ENCODE peak calls at places on chromosomes 11 and 22, in five cellular contexts. I is MM.1S, D is lower lobe of right lung, C is ovary, M is H7. J is an unnamed sample. For H3K27me3, the result is how much of the 10 kb centered on the place peaks cover.

GRCh38 chr11:6240691-6241285 is 1.9 kb downstream of the CNGA4 start:
- DNase-seq in I (no peak), D (no peak), C (no peak), M (no peak), J (no peak)

GRCh38 chr11:37630866-37631265 is 1032.8 kb upstream of the RAG2 start:
- DNase-seq in I (no peak), D (no peak), C (no peak), M (no peak), J (no peak)

GRCh38 chr11:41307371-41308080 is 151.9 kb downstream of the LRRC4C start:
- DNase-seq in I (no peak), D (no peak), C (no peak), M (no peak), J (no peak)

GRCh38 chr11:121914508-121914907 is 201.5 kb downstream of the BLID start:
- DNase-seq in I (no peak), D (no peak), C (no peak), M (no peak), J (no peak)

GRCh38 chr11:71252434-71252781 is at the start of gene SHANK2:
- DNase-seq in I (no peak), D (peak), C (no peak), M (peak), J (no peak)

GRCh38 chr22:50613291-50613981 is 12.8 kb downstream of the MAPK8IP2 start:
- DNase-seq in I (no peak), D (peak), C (peak), M (peak), J (peak)

GRCh38 chr22:44103735-44104134 is 77.0 kb upstream of the PARVG start:
- DNase-seq in I (no peak), D (no peak), C (no peak), M (no peak), J (no peak)

GRCh38 chr11:70339066-70339465 is 59.3 kb upstream of the CTTN start:
- DNase-seq in I (no peak), D (no peak), C (no peak), M (no peak), J (no peak)

GRCh38 chr22:35915477-35916013 is 113.1 kb downstream of the RBFOX2 start:
- DNase-seq in I (no peak), D (no peak), C (no peak), M (no peak), J (no peak)

GRCh38 chr11:23233075-23233474 is 372.8 kb upstream of the CCDC179 start:
- DNase-seq in I (no peak), D (no peak), C (no peak), M (no peak), J (no peak)

GRCh38 chr11:44945639-44946038 is 5.0 kb downstream of the TP53I11 start:
- DNase-seq in I (no peak), D (no peak), C (peak), M (no peak), J (no peak)

GRCh38 chr22:29308791-29309262 is 2.4 kb downstream of the GAS2L1 start:
- DNase-seq in I (no peak), D (no peak), C (no peak), M (no peak), J (no peak)

GRCh38 chr11:83367745-83368144 is 81.6 kb upstream of the CCDC90B start:
- DNase-seq in I (no peak), D (no peak), C (no peak), M (no peak), J (peak)

GRCh38 chr11:68810164-68810563 is 31.6 kb downstream of the CPT1A start:
- DNase-seq in I (no peak), D (no peak), C (no peak), M (no peak), J (no peak)

GRCh38 chr11:102238287-102238894 is 78.9 kb upstream of the BIRC3 start:
- DNase-seq in I (no peak), D (no peak), C (no peak), M (no peak), J (no peak)

GRCh38 chr11:112971200-112971599 is 10.0 kb downstream of the NCAM1 start:
- DNase-seq in I (no peak), D (no peak), C (no peak), M (no peak), J (no peak)

GRCh38 chr11:75725552-75726320 is 8.1 kb downstream of the MOGAT2 start:
- DNase-seq in I (no peak), D (no peak), C (no peak), M (no peak), J (peak)

GRCh38 chr11:20477418-20478090 is 90.0 kb downstream of the PRMT3 start:
- DNase-seq in I (no peak), D (no peak), C (no peak), M (no peak), J (no peak)

GRCh38 chr11:126061707-126062678 is 673 bp downstream of the CDON start:
- DNase-seq in I (peak), D (no peak), C (peak), M (peak), J (peak)

GRCh38 chr22:41998361-41999261 is at the start of gene WBP2NL:
- DNase-seq in I (peak), D (peak), C (peak), M (peak), J (peak)

GRCh38 chr11:118074785-118075184 is 2.1 kb upstream of the TMPRSS4 start:
- DNase-seq in I (no peak), D (no peak), C (no peak), M (no peak), J (no peak)

GRCh38 chr11:100830295-100830694 is 143.2 kb downstream of the ARHGAP42 start:
- DNase-seq in I (no peak), D (no peak), C (no peak), M (no peak), J (peak)

GRCh38 chr11:134731562-134731961 is 319.5 kb upstream of the B3GAT1 start:
- DNase-seq in I (no peak), D (no peak), C (no peak), M (peak), J (peak)

GRCh38 chr11:57787205-57787604 is 25.6 kb downstream of the CTNND1 start:
- DNase-seq in I (no peak), D (no peak), C (no peak), M (no peak), J (no peak)

GRCh38 chr11:106156290-106156937 is 79.0 kb downstream of the AASDHPPT start:
- DNase-seq in I (peak), D (no peak), C (peak), M (peak), J (peak)

GRCh38 chr11:2812371-2812991 is 73.1 kb downstream of the CDKN1C start:
- DNase-seq in I (no peak), D (peak), C (peak), M (peak), J (no peak)

GRCh38 chr22:19235874-19236273 is 55.6 kb downstream of the CLTCL1 start:
- DNase-seq in I (no peak), D (no peak), C (no peak), M (no peak), J (no peak)

GRCh38 chr11:12540075-12540685 is 134.0 kb upstream of the TEAD1 start:
- DNase-seq in I (no peak), D (no peak), C (no peak), M (no peak), J (no peak)

GRCh38 chr11:112280268-112281126 is 19.8 kb upstream of the PLET1 start:
- DNase-seq in I (peak), D (peak), C (peak), M (peak), J (peak)

DNA sequence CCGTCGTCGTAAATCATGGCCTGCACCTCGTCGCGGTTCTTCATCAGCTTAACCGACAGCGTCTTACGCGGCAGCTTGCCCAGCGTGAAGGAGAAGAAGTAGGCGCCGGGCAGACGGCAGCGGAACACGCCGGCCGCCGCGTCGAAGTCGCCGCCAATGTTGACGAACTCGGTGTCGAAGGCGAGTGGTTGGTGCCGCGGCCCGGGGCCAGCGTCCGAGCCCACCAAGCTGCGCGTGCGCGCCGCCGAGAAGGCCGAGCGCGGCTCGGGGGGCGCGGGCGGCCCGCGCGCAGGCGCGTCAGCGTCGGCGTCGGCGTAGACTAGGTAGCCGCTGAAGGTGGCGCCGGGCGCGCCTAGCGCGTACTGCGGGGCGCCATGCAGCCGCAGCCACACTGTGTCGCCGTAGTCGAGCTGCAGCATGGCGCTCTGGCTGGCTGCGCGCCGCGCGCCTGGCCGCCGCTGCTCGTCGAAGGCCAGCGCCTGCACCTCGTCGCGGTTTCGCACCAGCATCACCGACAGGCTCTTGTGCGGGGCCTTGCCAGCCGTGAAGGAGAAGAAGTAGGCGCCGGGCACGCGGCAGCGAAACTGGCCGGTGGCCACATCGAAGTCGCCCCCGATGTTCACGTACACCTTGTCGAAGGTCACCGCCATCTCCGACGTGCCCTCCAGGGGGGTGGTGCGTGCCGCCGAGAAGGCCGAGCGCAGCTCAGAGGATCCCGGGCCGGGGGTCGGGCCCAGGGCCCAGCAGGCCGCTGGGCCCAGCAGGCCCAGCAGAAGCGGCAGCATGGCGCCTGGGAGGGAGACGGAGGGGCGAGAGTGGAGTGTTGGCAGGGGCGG is 3.8 kb downstream of the FAM180B start:
- DNase-seq in I (no peak), D (no peak), C (peak), M (peak), J (peak)
- H3K27me3 ChIP-seq in I (under half), D (under half), C (under half), M (under half), J (under half)

DNA sequence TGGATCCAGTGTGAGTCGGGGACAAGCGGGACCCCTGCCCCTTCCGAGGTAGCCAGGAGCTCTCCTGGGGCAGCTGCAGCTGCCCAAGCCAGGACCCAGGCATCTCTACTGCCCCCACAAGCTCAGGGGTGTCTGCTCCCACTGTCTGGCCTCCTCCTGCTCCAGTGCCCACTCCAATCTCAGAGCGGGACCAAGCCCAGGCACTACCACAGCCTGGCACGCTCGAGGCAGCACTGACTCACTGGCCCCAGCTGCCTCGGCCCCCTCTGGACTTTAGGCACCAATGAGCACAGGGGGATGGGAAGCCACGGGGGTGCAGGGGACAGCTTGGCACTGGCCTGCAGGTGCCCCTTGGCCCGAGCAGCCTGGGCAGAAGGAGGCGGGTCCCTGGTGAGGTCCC is 8.2 kb downstream of the IL2RB start:
- DNase-seq in I (no peak), D (no peak), C (no peak), M (no peak), J (no peak)
- H3K27me3 ChIP-seq in I (half or more), D (under half), C (under half), M (under half), J (under half)

GRCh38 chr11:1541474-1542204 is 30.4 kb downstream of the DUSP8 start:
- DNase-seq in I (no peak), D (no peak), C (no peak), M (no peak), J (no peak)
- H3K27me3 ChIP-seq in I (half or more), D (under half), C (under half), M (under half), J (half or more)

GRCh38 chr22:27613099-27614089 is 188.2 kb downstream of the MN1 start:
- DNase-seq in I (no peak), D (no peak), C (no peak), M (no peak), J (no peak)
- H3K27me3 ChIP-seq in I (half or more), D (under half), C (under half), M (under half), J (under half)

GRCh38 chr11:114070464-114071139 is 11.1 kb downstream of the ZBTB16 start:
- DNase-seq in I (no peak), D (no peak), C (no peak), M (peak), J (no peak)

GRCh38 chr11:114064216-114064615 is 4.7 kb downstream of the ZBTB16 start:
- DNase-seq in I (no peak), D (no peak), C (no peak), M (no peak), J (no peak)

GRCh38 chr11:114066046-114066648 is 6.6 kb downstream of the ZBTB16 start:
- DNase-seq in I (no peak), D (no peak), C (no peak), M (no peak), J (no peak)

GRCh38 chr11:114065094-114065493 is 5.6 kb downstream of the ZBTB16 start:
- DNase-seq in I (no peak), D (no peak), C (no peak), M (no peak), J (no peak)

DNA sequence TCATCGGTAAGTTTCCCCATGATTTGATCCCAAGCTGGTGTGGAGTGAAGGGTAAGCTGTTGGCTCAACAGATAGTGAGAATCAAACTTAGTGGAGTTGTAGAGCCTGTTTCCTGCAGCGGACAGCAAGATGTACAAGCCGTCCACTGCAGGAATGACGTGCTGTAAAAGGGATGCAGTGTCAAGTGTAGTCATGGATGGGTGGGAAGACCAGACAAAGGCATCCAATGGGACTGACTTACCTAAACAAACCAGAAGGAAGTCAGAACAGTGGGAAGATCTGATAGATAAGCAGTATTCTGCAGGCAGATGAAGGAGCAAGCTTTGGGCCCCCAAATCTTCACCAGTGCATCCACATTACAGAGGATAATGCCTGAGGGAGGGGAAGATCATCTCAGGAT is 8.8 kb downstream of the ZBTB16 start:
- DNase-seq in I (no peak), D (no peak), C (no peak), M (peak), J (no peak)
- H3K27me3 ChIP-seq in I (under half), D (under half), C (under half), M (under half), J (half or more)